ENCODE peak calls at places on chromosome 20, in seven cellular contexts. I is heart right ventricle; M is uterus; G is CD8-positive, alpha-beta T cell; E is left ventricle myocardium inferior; B is GM23248; Y is fibroblast of lung. C is an unnamed sample.

GRCh38 chr20:37627060-37627766 is 66.6 kb upstream of the CTNNBL1 start:
- DNase-seq in G (peak; percentile 7), I (peak; percentile 37), M (no peak), E (peak; percentile 28), Y (peak; percentile 54), B (peak; percentile 63), C (peak; percentile 14)

GRCh38 chr20:34834459-34834893 is 9.0 kb upstream of the NCOA6 start:
- DNase-seq in Y (peak; percentile 24), E (no peak), G (no peak), B (peak; percentile 58), M (no peak), I (no peak), C (no peak)

GRCh38 chr20:18831830-18832229 is 18.2 kb downstream of the SCP2D1 start:
- DNase-seq in M (peak; percentile 41), Y (peak; percentile 3), B (peak; percentile 20), I (no peak), E (no peak), G (no peak), C (no peak)

GRCh38 chr20:44104807-44105517 is 82.0 kb downstream of the JPH2 start:
- DNase-seq in Y (peak; percentile 83), M (no peak), B (peak; percentile 47), I (no peak), E (no peak), G (no peak), C (no peak)

GRCh38 chr20:25273541-25274358 is 25.9 kb downstream of the PYGB start:
- DNase-seq in G (no peak), B (no peak), Y (no peak), M (no peak), I (peak; percentile 3), E (peak; percentile 23), C (no peak)

GRCh38 chr20:21100590-21101452 is 5.3 kb downstream of the LINC00237 start:
- DNase-seq in Y (no peak), M (no peak), G (no peak), B (peak; percentile 26), I (no peak), E (no peak), C (peak; percentile 39)

GRCh38 chr20:33727806-33728205 is 4.0 kb upstream of the ZNF341 start:
- DNase-seq in M (no peak), B (no peak), E (no peak), Y (no peak), G (no peak), I (no peak), C (no peak)

GRCh38 chr20:61251529-61252393 is at the start of gene CDH4:
- DNase-seq in I (no peak), B (peak; percentile 31), M (no peak), G (no peak), E (no peak), Y (peak; percentile 36), C (no peak)

GRCh38 chr20:41524980-41525613 is 93.1 kb downstream of the CHD6 start:
- DNase-seq in B (peak; percentile 75), G (no peak), E (peak; percentile 83), I (peak; percentile 86), Y (peak; percentile 82), M (peak; percentile 49), C (no peak)

GRCh38 chr20:50813801-50814200 is 18.9 kb downstream of the BCAS4 start:
- DNase-seq in B (no peak), Y (no peak), I (no peak), G (no peak), E (no peak), M (no peak), C (no peak)

GRCh38 chr20:50814438-50815161 is 19.7 kb downstream of the BCAS4 start:
- DNase-seq in Y (no peak), M (no peak), I (no peak), B (no peak), G (no peak), E (no peak), C (no peak)

GRCh38 chr20:50813101-50813643 is 18.3 kb downstream of the BCAS4 start:
- DNase-seq in E (no peak), I (no peak), Y (no peak), M (no peak), G (no peak), B (no peak), C (no peak)

GRCh38 chr20:50810063-50810462 is 15.2 kb downstream of the BCAS4 start:
- DNase-seq in I (no peak), E (no peak), B (peak; percentile 29), M (no peak), Y (peak; percentile 36), G (no peak), C (no peak)

DNA sequence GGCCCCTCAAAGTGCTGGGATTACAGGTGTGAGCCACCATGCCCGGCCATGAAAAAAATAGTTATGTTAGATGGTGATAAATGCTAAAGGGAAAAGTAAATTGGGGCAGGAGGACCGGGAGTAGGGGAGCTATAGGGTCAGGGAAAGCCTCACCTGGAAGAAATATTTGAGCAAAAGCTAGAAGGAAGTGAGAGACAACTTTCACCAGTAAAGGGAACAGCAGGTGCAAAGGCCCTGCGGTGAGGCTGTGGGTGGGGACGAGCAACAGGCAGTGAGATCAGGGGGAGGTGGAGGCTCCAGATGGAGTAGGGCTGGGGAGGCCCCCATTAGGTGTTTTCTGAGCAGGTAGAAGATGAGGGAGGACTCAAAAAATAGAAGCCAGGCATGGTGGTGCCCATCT is 16.0 kb downstream of the BCAS4 start:
- DNase-seq in E (no peak), I (no peak), B (no peak), G (no peak), M (no peak), Y (no peak), C (no peak)
- H3K4me1 ChIP-seq in E (no peaks in the 10 kb centered on the region), I (no peaks in the 10 kb centered on the region), B (peaks cover 9% of the 10 kb centered on the region), G (peaks cover 22% of the 10 kb centered on the region), M (no peaks in the 10 kb centered on the region), Y (peaks cover 7% of the 10 kb centered on the region), C (peaks cover 10% of the 10 kb centered on the region)

GRCh38 chr20:57006411-57007170 is 259.9 kb downstream of the BMP7 start:
- DNase-seq in I (no peak), E (no peak), B (peak; percentile 30), M (peak; percentile 45), G (no peak), Y (peak; percentile 22), C (peak; percentile 98)
- H3K27me3 ChIP-seq in I (peaks cover 29% of the 10 kb centered on the region), E (peaks cover 100% of the 10 kb centered on the region), B (peaks cover 41% of the 10 kb centered on the region), M (no peaks in the 10 kb centered on the region), G (no peaks in the 10 kb centered on the region), Y (no peaks in the 10 kb centered on the region), C (no peaks in the 10 kb centered on the region)

GRCh38 chr20:46021361-46022359 is 7.4 kb upstream of the SLC12A5 start:
- DNase-seq in B (peak; percentile 27), I (no peak), Y (no peak), G (peak; percentile 49), E (no peak), M (no peak), C (no peak)
- H3K4me3 ChIP-seq in B (peak overlapping the region; percentile 29), I (peak overlapping the region; percentile 21), Y (no peak overlapping the region), G (peak overlapping the region; percentile 42), E (peak overlapping the region; percentile 63), M (peak overlapping the region; percentile 3), C (no peak overlapping the region)

GRCh38 chr20:36349384-36350170 is 43.4 kb downstream of the DLGAP4 start:
- DNase-seq in M (no peak), Y (no peak), B (no peak), I (no peak), G (no peak), E (no peak), C (no peak)
- H3K4me1 ChIP-seq in M (no peaks in the 10 kb centered on the region), Y (no peaks in the 10 kb centered on the region), B (no peaks in the 10 kb centered on the region), I (no peaks in the 10 kb centered on the region), G (no peaks in the 10 kb centered on the region), E (no peaks in the 10 kb centered on the region), C (no peaks in the 10 kb centered on the region)

GRCh38 chr20:63471719-63472158 is 716 bp downstream of the KCNQ2 start:
- DNase-seq in G (no peak), I (no peak), M (no peak), Y (no peak), E (no peak), B (no peak), C (no peak)

GRCh38 chr20:63470410-63470809 is 2.0 kb downstream of the KCNQ2 start:
- DNase-seq in G (no peak), I (no peak), Y (no peak), B (no peak), M (no peak), E (no peak), C (no peak)

GRCh38 chr20:63472159-63472811 is at the start of gene KCNQ2:
- DNase-seq in M (no peak), G (no peak), I (no peak), E (no peak), B (no peak), Y (no peak), C (no peak)

GRCh38 chr20:63469713-63470101 is 2.7 kb downstream of the KCNQ2 start:
- DNase-seq in I (no peak), Y (no peak), M (no peak), B (no peak), E (no peak), G (no peak), C (no peak)

DNA sequence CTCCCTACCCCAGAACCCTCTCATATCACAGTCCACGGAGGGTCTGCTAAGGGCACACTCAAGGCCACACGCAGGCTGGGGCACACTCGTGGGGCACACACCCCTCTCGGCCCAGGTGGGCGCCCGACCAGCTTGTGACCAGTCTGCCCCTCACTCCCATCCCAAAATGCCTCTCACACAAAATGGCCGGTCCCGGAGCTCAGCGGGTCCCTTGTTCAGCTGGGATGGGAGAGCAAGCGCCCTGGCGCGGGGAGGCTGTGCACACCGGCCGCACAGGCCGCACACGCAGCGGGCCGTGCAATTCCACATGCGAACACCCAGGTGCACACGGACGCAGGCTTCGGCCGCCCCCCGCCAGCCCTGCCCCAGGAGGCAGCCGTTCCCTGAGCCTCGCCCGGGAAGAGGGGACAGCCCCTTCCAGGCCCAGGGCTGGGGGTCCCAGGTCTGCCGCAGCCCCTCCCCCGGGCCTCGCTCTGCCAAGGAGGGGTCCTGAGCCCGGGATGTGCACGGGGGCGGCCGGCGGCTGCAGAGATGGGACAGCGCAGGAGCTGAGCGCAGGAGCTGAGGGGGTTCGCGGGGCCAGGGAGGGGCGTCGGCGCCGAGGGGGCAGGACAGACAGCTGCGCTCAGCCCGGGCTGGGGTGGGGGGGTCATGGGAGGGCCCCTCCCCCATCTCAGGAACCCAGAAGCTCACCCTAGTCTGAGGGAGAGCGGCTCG is 1.3 kb downstream of the KCNQ2 start:
- DNase-seq in Y (no peak), E (no peak), B (no peak), M (no peak), G (no peak), I (no peak), C (no peak)
- H3K27me3 ChIP-seq in Y (peaks cover 20% of the 10 kb centered on the region), E (peaks cover 96% of the 10 kb centered on the region), B (peaks cover 57% of the 10 kb centered on the region), M (peaks cover 19% of the 10 kb centered on the region), G (peaks cover 15% of the 10 kb centered on the region), I (peaks cover 69% of the 10 kb centered on the region), C (peaks cover 92% of the 10 kb centered on the region)

DNA sequence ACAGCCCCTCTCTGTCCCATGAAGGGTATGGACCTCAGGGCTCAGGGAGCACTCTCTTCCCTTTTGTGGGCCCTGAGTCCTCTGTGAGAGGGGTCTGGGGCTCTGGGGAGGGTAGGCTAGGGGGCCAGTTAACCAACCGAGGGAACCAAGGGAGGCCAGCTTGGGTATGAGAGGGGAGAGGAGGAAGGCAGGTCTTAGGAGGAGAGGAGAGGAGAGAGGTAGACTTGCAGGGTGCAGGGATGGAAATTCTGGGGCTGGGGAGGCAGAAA is 720 bp downstream of the DUSP15 start:
- DNase-seq in G (no peak), Y (no peak), M (no peak), I (no peak), B (no peak), E (no peak), C (no peak)
- H3K4me3 ChIP-seq in G (peak overlapping the region; percentile 44), Y (no peak overlapping the region), M (peak overlapping the region; percentile 23), I (peak overlapping the region; percentile 42), B (peak overlapping the region; percentile 64), E (peak overlapping the region; percentile 76), C (peak overlapping the region; percentile 54)

C was measured in SJSA1.